ENCODE peak calls at places on chromosomes 1 and 21, in seven cellular contexts. X, A, F, G, I, E and V are unnamed samples.

GRCh38 chr1:226309398-226310122 is 596 bp upstream of the LIN9 start:
- DNase-seq in A (peak), I (no peak), X (no peak), G (no peak), F (no peak), E (peak), V (no peak)

GRCh38 chr1:93437976-93438605 is 9.8 kb upstream of the FNBP1L start:
- DNase-seq in I (peak), A (peak), E (peak), F (peak), X (peak), G (no peak), V (peak)

GRCh38 chr1:213568929-213569815 is 418.6 kb upstream of the PROX1 start:
- DNase-seq in G (no peak), X (no peak), A (no peak), E (no peak), I (no peak), F (no peak), V (no peak)

GRCh38 chr1:177024623-177025022 is 139.9 kb downstream of the ASTN1 start:
- DNase-seq in X (no peak), F (no peak), I (no peak), E (no peak), G (no peak), A (no peak), V (no peak)

GRCh38 chr1:42852608-42852980 is 6.2 kb downstream of the ZNF691 start:
- DNase-seq in X (no peak), G (no peak), A (no peak), F (no peak), E (no peak), I (no peak), V (no peak)

GRCh38 chr1:220483700-220484099 is 44.2 kb upstream of the MARK1 start:
- DNase-seq in A (no peak), I (no peak), X (no peak), E (peak), F (peak), G (no peak), V (no peak)

GRCh38 chr1:208979776-208980175 is 603.7 kb upstream of the CAMK1G start:
- DNase-seq in I (peak), F (no peak), G (no peak), E (no peak), A (no peak), X (no peak), V (no peak)

GRCh38 chr1:1185101-1185765 is 11.6 kb downstream of the TTLL10 start:
- DNase-seq in E (no peak), I (no peak), F (no peak), A (no peak), X (no peak), G (no peak), V (no peak)

GRCh38 chr1:99619583-99619982 is 26.3 kb upstream of the PALMD start:
- DNase-seq in X (no peak), G (no peak), F (no peak), E (no peak), I (no peak), A (no peak), V (no peak)

GRCh38 chr1:43804569-43804968 is 97.2 kb downstream of the ST3GAL3 start:
- DNase-seq in F (no peak), X (no peak), E (no peak), A (no peak), G (no peak), I (no peak), V (no peak)

GRCh38 chr1:31615939-31616338 is 1.6 kb upstream of the HCRTR1 start:
- DNase-seq in A (no peak), I (no peak), G (no peak), X (no peak), E (no peak), F (no peak), V (no peak)

GRCh38 chr21:45618287-45618686 is 25.2 kb upstream of the PCBP3 start:
- DNase-seq in X (no peak), I (peak), A (no peak), E (peak), G (no peak), F (no peak), V (no peak)

GRCh38 chr1:150162862-150163706 is 13.4 kb downstream of the PLEKHO1 start:
- DNase-seq in I (peak), F (peak), X (peak), A (no peak), E (peak), G (peak), V (no peak)

GRCh38 chr1:30353637-30354036 is 369.7 kb downstream of the MATN1 start:
- DNase-seq in F (no peak), G (no peak), I (no peak), A (no peak), X (no peak), E (peak), V (no peak)

GRCh38 chr1:244335456-244335855 is 116.3 kb downstream of the ADSS2 start:
- DNase-seq in I (no peak), A (no peak), E (no peak), X (no peak), G (no peak), F (no peak), V (no peak)

GRCh38 chr1:15320267-15320666 is 73.2 kb downstream of the FHAD1 start:
- DNase-seq in E (no peak), I (no peak), F (no peak), X (no peak), A (no peak), G (no peak), V (no peak)

GRCh38 chr1:228034954-228035837 is 28.4 kb downstream of the WNT3A start:
- DNase-seq in X (no peak), I (no peak), A (no peak), E (no peak), F (no peak), G (no peak), V (no peak)

GRCh38 chr21:43692949-43693348 is 26.0 kb upstream of the PDXK start:
- DNase-seq in I (no peak), A (no peak), F (no peak), X (no peak), G (no peak), E (no peak), V (no peak)

GRCh38 chr1:3282656-3283430 is 171.6 kb upstream of the ARHGEF16 start:
- DNase-seq in X (no peak), G (no peak), I (no peak), A (no peak), F (no peak), E (no peak), V (no peak)

GRCh38 chr1:153662269-153662668 is 3.8 kb downstream of the SNAPIN start:
- DNase-seq in I (no peak), E (no peak), A (no peak), F (no peak), X (no peak), G (no peak), V (no peak)

GRCh38 chr1:38551318-38551717 is 308.3 kb downstream of the RRAGC start:
- DNase-seq in F (no peak), E (no peak), I (no peak), A (no peak), X (no peak), G (no peak), V (no peak)

GRCh38 chr1:18217398-18218043 is 109.9 kb downstream of the IGSF21 start:
- DNase-seq in X (no peak), G (no peak), F (no peak), I (peak), E (no peak), A (peak), V (peak)

GRCh38 chr1:87757700-87758099 is 429.0 kb downstream of the LMO4 start:
- DNase-seq in A (no peak), G (no peak), I (no peak), E (peak), X (no peak), F (no peak), V (no peak)

GRCh38 chr1:230794431-230794830 is 47.2 kb downstream of the CAPN9 start:
- DNase-seq in F (no peak), E (no peak), X (no peak), G (no peak), A (no peak), I (no peak), V (no peak)

GRCh38 chr1:48093696-48094518 is 96.7 kb upstream of the TRABD2B start:
- DNase-seq in F (no peak), E (peak), A (peak), X (no peak), I (peak), G (peak), V (peak)

GRCh38 chr21:45801129-45801735 is 157.7 kb downstream of the PCBP3 start:
- DNase-seq in E (no peak), X (no peak), I (no peak), F (no peak), G (no peak), A (no peak), V (no peak)

GRCh38 chr1:30618335-30618747 is 105.0 kb downstream of the MATN1 start:
- DNase-seq in A (no peak), G (no peak), X (no peak), F (no peak), I (no peak), E (no peak), V (no peak)

GRCh38 chr1:180633092-180634045 is 1.5 kb downstream of the XPR1 start:
- DNase-seq in I (peak), G (no peak), A (no peak), F (no peak), X (no peak), E (peak), V (no peak)

GRCh38 chr1:212928323-212929281 is 21.7 kb upstream of the VASH2 start:
- DNase-seq in F (no peak), E (no peak), X (no peak), A (no peak), G (no peak), I (peak), V (no peak)

GRCh38 chr1:55428944-55429931 is 214.1 kb upstream of the USP24 start:
- DNase-seq in E (peak), G (peak), I (peak), X (peak), F (peak), A (no peak), V (no peak)

GRCh38 chr1:154454391-154455120 is 47.5 kb upstream of the TDRD10 start:
- DNase-seq in E (no peak), I (no peak), G (no peak), X (no peak), A (no peak), F (no peak), V (no peak)

GRCh38 chr21:44793269-44794030 is 8.2 kb downstream of the UBE2G2 start:
- DNase-seq in G (no peak), E (peak), I (peak), A (peak), X (no peak), F (no peak), V (peak)

GRCh38 chr1:233172201-233172600 is 123.3 kb downstream of the PCNX2 start:
- DNase-seq in X (no peak), F (no peak), A (peak), E (peak), I (peak), G (no peak), V (peak)

GRCh38 chr1:62687903-62688686 is at the start of gene DOCK7:
- DNase-seq in X (no peak), F (no peak), E (peak), G (peak), I (peak), A (peak), V (peak)

GRCh38 chr1:80318108-80318507 is 1311.6 kb upstream of the ADGRL4 start:
- DNase-seq in A (no peak), I (no peak), X (no peak), G (no peak), F (no peak), E (no peak), V (no peak)

GRCh38 chr1:115767403-115767802 is 1.1 kb downstream of the CASQ2 start:
- DNase-seq in E (no peak), X (no peak), G (no peak), A (no peak), I (no peak), F (no peak), V (no peak)

GRCh38 chr1:115771847-115772457 is 3.4 kb upstream of the CASQ2 start:
- DNase-seq in X (peak), I (peak), E (peak), G (peak), A (peak), F (peak), V (peak)

GRCh38 chr1:115768549-115768948 is at the start of gene CASQ2:
- DNase-seq in I (no peak), E (no peak), A (no peak), X (no peak), G (no peak), F (no peak), V (no peak)

DNA sequence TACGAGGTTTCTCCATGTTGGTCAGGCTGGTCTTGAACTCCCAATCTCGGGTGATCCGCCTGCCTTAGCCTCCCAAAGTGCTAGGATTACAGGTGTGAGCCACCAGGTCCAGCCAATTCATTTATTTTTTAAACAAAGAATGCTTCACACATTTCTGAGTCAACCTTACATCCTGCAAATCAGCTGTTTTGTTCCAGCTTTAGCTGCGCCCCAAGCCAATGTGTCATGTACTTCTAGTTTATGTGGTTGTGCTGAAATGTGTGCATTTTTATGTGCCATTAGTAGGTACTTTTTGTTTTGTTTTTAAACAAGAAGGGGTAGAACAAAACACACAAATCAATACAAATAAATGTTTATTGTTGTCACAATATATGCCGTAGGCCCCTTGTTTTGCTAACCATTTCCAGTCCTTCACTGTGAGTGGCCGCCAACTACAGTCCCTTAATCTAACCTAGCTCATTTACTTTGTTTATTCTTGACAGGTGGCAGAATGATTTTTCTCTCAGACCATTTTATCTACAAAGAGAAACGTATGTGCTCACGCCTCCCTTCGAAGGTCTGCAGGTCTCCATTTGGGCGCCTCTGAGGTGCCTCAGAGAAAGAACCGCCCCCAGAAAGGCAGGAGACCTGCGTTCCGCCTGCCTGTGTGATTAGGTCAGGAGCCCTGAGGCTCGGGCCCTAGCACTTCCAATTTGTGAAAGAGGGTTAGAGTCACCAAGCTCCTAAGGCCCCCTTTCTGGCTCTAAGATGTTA is 2.8 kb upstream of the CASQ2 start:
- DNase-seq in I (no peak), G (no peak), X (no peak), A (no peak), E (no peak), F (no peak), V (no peak)
- H3K4me3 ChIP-seq in I (no peak), G (no peak), X (no peak), A (peak), E (no peak), F (no peak), V (no peak)

GRCh38 chr1:204358145-204358544 is 1.6 kb downstream of the PLEKHA6 start:
- DNase-seq in I (no peak), A (no peak), X (no peak), E (no peak), F (no peak), G (no peak), V (no peak)
- H3K4me3 ChIP-seq in I (no peak), A (no peak), X (no peak), E (no peak), F (no peak), G (no peak), V (no peak)

GRCh38 chr1:34165422-34165921 is 442 bp upstream of the CSMD2 start:
- DNase-seq in X (no peak), A (no peak), I (peak), G (no peak), F (no peak), E (no peak), V (no peak)
- H3K4me3 ChIP-seq in X (peak), A (no peak), I (peak), G (no peak), F (peak), E (peak), V (no peak)

DNA sequence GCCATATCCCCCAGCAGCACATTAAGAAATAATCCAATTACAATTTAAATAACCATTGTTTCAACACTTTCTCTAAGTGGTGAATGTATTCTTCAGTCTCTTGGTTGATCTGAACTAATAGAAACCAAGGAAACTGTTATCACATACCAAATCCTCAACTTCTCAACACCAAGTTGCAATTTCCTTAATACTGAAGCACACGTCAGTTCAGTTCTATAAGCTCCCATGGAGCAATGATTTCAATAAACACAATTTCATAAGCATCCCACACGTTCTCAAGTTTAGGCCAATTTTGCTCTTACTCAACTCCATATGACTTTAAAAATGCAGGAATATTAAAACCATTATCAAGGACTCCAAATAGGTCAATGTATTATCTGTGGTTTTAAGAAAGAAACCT is 5.8 kb upstream of the ERG start:
- DNase-seq in E (peak), X (no peak), A (no peak), F (no peak), G (no peak), I (peak), V (no peak)
- H3K4me3 ChIP-seq in E (no peak), X (no peak), A (no peak), F (no peak), G (no peak), I (no peak), V (no peak)

DNA sequence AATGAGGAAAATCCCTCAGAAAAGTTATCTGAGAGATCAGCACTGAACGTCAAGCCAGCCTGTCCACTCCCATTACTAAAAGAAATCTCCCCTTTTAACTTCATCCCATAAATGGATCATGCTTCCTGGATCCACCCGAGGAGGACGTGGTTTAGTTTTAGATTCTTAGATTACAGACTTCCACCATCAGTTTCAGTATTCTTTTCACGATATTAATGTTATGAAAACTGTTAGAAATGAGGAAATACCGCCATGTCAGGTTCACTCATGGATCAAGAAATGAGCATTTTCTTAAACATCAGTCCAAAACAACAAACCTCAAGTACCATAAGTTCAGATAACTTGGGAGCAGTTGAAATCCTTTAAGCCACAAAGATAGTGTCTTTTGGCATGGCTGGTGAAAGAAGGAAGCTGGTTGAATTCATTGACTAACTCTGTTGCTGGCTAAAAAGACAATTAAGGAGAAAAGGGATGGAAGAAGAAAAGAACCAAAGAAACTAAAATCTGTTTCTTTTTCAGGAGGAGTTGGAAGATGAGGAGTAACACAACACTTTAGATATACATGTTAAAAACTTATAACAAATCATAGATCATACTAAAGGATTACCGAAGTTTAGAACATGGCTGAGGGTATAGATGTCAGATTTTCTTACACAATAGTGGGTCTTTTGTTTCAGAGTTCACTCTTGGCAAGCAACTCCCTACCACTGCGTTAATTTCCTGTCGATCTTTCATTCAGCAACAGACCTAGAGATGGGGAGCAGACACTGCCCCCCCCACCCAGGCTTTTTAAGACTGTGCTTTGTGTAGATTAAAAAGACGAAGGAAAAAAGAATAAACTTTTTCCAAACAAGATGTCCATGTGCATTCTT is 50.1 kb downstream of the NFIA start:
- DNase-seq in I (peak), E (peak), F (no peak), A (no peak), X (no peak), G (no peak), V (no peak)
- H3K4me3 ChIP-seq in I (no peak), E (peak), F (no peak), A (no peak), X (no peak), G (no peak), V (no peak)